ENCODE peak calls at places on chromosome 2, in ten cellular contexts. C is esophagus squamous epithelium, L is adipocyte, Z is suprapubic skin, J is stomach, N is K562, R is prostate gland, F is brain microvascular endothelial cell, P is dorsolateral prefrontal cortex, D is tibial nerve. U is an unnamed sample.

GRCh38 chr2:240570531-240571313 is 2.4 kb downstream of the RNPEPL1 start:
- DNase-seq in C (no peak), L (no peak), Z (peak; percentile 48), J (peak; percentile 21), N (no peak), R (no peak), F (no peak), P (no peak), D (peak; percentile 10), U (peak; percentile 53)

GRCh38 chr2:214808961-214809750 is at the start of gene BARD1:
- DNase-seq in C (peak; percentile 7), L (peak; percentile 88), Z (peak; percentile 78), J (peak; percentile 41), N (peak; percentile 42), R (peak; percentile 46), F (peak; percentile 58), P (no peak), D (peak; percentile 34), U (peak; percentile 65)

GRCh38 chr2:206160124-206160806 is 570 bp downstream of the EEF1B2 start:
- DNase-seq in C (no peak), L (peak; percentile 78), Z (no peak), J (peak; percentile 63), N (peak; percentile 68), R (no peak), F (no peak), P (no peak), D (no peak), U (peak; percentile 80)

GRCh38 chr2:240787521-240788472 is 32.2 kb downstream of the KIF1A start:
- DNase-seq in C (no peak), L (no peak), Z (peak; percentile 52), J (no peak), N (no peak), R (no peak), F (no peak), P (no peak), D (no peak), U (no peak)

GRCh38 chr2:464562-465309 is 176.8 kb upstream of the ALKAL2 start:
- DNase-seq in C (no peak), L (no peak), Z (no peak), J (no peak), N (peak; percentile 12), R (no peak), F (no peak), P (no peak), D (no peak), U (no peak)

GRCh38 chr2:100012575-100012974 is 129.8 kb downstream of the AFF3 start:
- DNase-seq in C (no peak), L (peak; percentile 56), Z (no peak), J (no peak), N (no peak), R (no peak), F (no peak), P (no peak), D (no peak), U (no peak)

GRCh38 chr2:174635747-174636399 is 38.3 kb upstream of the WIPF1 start:
- DNase-seq in C (no peak), L (peak; percentile 77), Z (no peak), J (no peak), N (no peak), R (no peak), F (no peak), P (no peak), D (no peak), U (no peak)

GRCh38 chr2:231932711-231932970 is 6.4 kb upstream of the NPPC start:
- DNase-seq in C (no peak), L (no peak), Z (no peak), J (peak; percentile 18), N (no peak), R (no peak), F (no peak), P (no peak), D (no peak), U (no peak)

GRCh38 chr2:66601624-66602023 is 166.7 kb downstream of the MEIS1 start:
- DNase-seq in C (no peak), L (no peak), Z (no peak), J (no peak), N (no peak), R (no peak), F (no peak), P (no peak), D (no peak), U (no peak)

DNA sequence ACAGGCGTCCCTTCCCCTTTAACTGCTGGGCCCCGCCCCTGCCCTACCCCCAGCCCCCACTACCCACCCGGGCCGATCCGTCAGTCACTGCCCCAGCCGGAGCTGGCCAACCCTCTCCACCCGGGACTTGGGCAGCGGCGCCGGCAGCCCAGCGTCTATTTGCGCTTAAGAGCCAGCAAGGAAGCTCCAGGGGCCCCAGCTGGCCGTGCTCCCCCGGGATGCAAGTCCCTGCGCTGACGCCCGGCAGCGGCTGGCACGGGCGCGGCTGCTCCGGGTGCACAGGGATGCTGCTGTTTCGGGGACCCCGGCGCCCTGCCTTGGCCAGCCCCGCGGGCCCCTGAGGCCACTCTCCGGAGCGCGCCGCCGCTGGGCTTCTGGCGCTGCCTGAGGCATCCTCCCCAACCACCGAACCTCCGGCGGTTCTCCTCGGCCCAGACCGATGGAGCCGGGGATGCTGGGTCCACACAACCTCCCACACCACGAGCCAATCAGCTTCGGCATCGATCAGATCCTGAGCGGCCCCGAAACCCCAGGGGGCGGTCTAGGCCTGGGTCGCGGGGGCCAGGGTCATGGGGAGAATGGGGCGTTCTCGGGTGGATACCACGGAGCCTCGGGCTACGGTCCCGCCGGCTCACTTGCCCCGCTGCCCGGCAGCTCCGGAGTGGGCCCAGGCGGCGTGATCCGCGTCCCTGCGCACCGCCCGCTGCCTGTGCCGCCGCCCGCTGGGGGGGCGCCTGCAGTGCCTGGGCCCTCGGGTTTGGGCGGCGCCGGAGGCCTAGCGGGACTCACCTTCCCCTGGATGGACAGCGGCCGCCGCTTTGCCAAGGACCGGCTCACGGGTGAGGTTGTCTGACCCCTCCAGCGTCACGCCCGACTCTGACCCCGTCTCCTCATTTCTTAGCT is at the start of gene TLX2:
- DNase-seq in C (no peak), L (no peak), Z (no peak), J (no peak), N (no peak), R (no peak), F (no peak), P (no peak), D (no peak), U (peak; percentile 87)
- H3K27me3 ChIP-seq in C (peaks cover 50% of the 10 kb centered on the region), L (peaks cover 86% of the 10 kb centered on the region), Z (peaks cover 100% of the 10 kb centered on the region), J (peaks cover 90% of the 10 kb centered on the region), N (no peaks in the 10 kb centered on the region), R (peaks cover 44% of the 10 kb centered on the region), F (peaks cover 68% of the 10 kb centered on the region), P (peaks cover 88% of the 10 kb centered on the region), D (no peaks in the 10 kb centered on the region), U (peaks cover 97% of the 10 kb centered on the region)

DNA sequence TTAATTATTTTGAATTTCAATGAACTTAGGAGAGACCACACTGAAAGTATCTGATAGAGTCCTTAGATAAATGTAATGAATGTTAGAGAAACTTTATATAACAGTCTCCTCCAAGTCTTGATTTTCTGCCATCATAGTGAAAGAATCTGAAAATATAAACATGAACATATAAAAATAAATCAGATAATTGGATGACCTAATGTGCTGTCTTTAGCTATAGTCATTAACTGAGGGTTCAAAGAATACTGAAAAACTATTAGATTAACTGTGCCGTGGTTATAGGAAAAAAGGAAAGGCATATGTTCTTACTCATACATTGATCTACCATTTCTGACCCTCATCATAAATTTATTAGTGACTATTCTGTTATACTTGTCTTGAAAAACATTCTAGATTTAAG is 47.0 kb upstream of the SPAG16 start:
- DNase-seq in C (no peak), L (peak; percentile 24), Z (no peak), J (no peak), N (no peak), R (no peak), F (no peak), P (no peak), D (no peak), U (no peak)
- H3K4me3 ChIP-seq in C (no peak overlapping the region), L (peak overlapping the region; percentile 73), Z (no peak overlapping the region), J (no peak overlapping the region), N (no peak overlapping the region), R (no peak overlapping the region), F (no peak overlapping the region), P (no peak overlapping the region), D (no peak overlapping the region), U (no peak overlapping the region)

DNA sequence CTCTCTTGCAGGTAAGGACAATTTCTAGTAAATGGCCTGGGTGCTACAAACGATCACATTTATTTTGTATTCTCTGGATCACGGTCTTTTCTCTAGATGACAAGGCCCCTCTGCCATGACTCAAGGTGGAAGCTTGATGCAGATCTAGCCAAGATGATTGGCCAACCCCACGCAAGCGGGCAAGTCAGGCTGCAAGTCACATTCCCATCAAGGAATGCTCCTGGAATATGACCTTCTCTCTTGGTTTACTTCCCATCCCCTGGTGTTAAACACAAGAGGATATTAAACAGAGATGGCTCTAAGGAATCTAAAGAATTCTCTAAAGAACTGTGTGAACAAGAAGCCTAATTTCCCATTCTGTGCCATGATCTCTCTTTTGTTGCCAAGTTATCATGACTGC is 97.3 kb upstream of the SERPINE2 start:
- DNase-seq in C (no peak), L (no peak), Z (no peak), J (no peak), N (no peak), R (no peak), F (no peak), P (no peak), D (no peak), U (no peak)
- H3K27me3 ChIP-seq in C (no peaks in the 10 kb centered on the region), L (no peaks in the 10 kb centered on the region), Z (no peaks in the 10 kb centered on the region), J (no peaks in the 10 kb centered on the region), N (no peaks in the 10 kb centered on the region), R (no peaks in the 10 kb centered on the region), F (no peaks in the 10 kb centered on the region), P (no peaks in the 10 kb centered on the region), D (no peaks in the 10 kb centered on the region), U (no peaks in the 10 kb centered on the region)

DNA sequence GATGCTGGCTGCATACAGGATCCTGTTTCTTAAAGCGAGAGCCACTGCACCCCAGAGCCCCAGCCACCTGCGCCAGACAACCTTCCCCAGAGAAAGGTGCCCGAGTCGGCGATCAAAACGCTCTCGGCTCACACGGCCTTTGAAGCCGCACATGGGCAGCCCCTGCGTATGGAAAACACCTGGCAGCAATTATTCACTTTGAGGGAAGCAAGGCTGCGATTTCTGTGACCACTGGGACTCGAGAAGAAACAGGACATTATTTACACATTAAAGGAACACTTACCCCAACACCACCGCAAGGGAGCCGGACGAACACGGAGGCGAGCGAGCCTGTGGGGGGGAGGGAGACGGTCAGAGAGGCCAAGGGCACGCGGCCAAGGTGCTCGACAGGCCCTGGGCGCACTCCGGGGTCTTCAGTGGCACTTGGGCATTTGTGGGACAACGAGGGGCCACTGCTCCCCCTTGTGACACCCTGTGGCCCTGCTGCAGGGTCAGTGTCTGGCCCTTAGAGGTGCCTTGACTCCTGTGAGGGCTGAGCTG is 246.9 kb downstream of the TWIST2 start:
- DNase-seq in C (no peak), L (no peak), Z (no peak), J (no peak), N (no peak), R (no peak), F (no peak), P (no peak), D (no peak), U (no peak)
- H3K4me3 ChIP-seq in C (no peak overlapping the region), L (no peak overlapping the region), Z (no peak overlapping the region), J (no peak overlapping the region), N (no peak overlapping the region), R (no peak overlapping the region), F (no peak overlapping the region), P (no peak overlapping the region), D (no peak overlapping the region), U (no peak overlapping the region)

GRCh38 chr2:70553334-70553583 is 367 bp downstream of the TGFA start:
- DNase-seq in C (no peak), L (no peak), Z (no peak), J (peak; percentile 62), N (no peak), R (peak; percentile 38), F (no peak), P (peak; percentile 5), D (no peak), U (peak; percentile 69)
- H3K27me3 ChIP-seq in C (no peaks in the 10 kb centered on the region), L (peaks cover 75% of the 10 kb centered on the region), Z (peaks cover 16% of the 10 kb centered on the region), J (peaks cover 17% of the 10 kb centered on the region), N (peaks cover 57% of the 10 kb centered on the region), R (no peaks in the 10 kb centered on the region), F (peaks cover 40% of the 10 kb centered on the region), P (peaks cover 50% of the 10 kb centered on the region), D (no peaks in the 10 kb centered on the region), U (peaks cover 36% of the 10 kb centered on the region)